ENCODE peak calls at places on chromosome 21, in eight cellular contexts. One of them, this sample, is unnamed.
A peak's percentile ranks its signal among the peaks of the same experiment; 100 is the strongest.

GRCh38 chr21:37702241-37702640 is 214.0 kb downstream of the KCNJ6 start:
- DNase-seq in activated CD4-positive, CD25-positive, alpha-beta regulatory T cell treated with anti-CD3 and anti-CD28 coated beads, Interleukin-2, amount 50 U/mL, for 72 hours: no peak
- DNase-seq in neural crest cell: no peak
- DNase-seq in H4: no peak
- DNase-seq in naive thymus-derived CD8-positive, alpha-beta T cell: no peak
- DNase-seq in NCI-H774: no peak
- DNase-seq in NCI-H510A treated with DMSO at 0.1 percent for 48 hours: no peak
- DNase-seq in stimulated activated CD8-positive, alpha-beta memory T cell treated with anti-CD3 and anti-CD28 coated beads, Interleukin-4, amount 100 ng/mL, for 24 hours: no peak
- DNase-seq in this sample: no peak

GRCh38 chr21:35239811-35240219 is 190.7 kb upstream of the RUNX1 start:
- DNase-seq in activated CD4-positive, CD25-positive, alpha-beta regulatory T cell treated with anti-CD3 and anti-CD28 coated beads, Interleukin-2, amount 50 U/mL, for 72 hours: no peak
- DNase-seq in naive thymus-derived CD8-positive, alpha-beta T cell: no peak
- DNase-seq in NCI-H510A treated with DMSO at 0.1 percent for 48 hours: peak; percentile 19
- DNase-seq in neural crest cell: peak; percentile 24
- DNase-seq in NCI-H774: no peak
- DNase-seq in stimulated activated CD8-positive, alpha-beta memory T cell treated with anti-CD3 and anti-CD28 coated beads, Interleukin-4, amount 100 ng/mL, for 24 hours: no peak
- DNase-seq in H4: no peak
- DNase-seq in this sample: peak; percentile 59

GRCh38 chr21:34523019-34523418 is 11.0 kb upstream of the KCNE1 start:
- DNase-seq in stimulated activated CD8-positive, alpha-beta memory T cell treated with anti-CD3 and anti-CD28 coated beads, Interleukin-4, amount 100 ng/mL, for 24 hours: no peak
- DNase-seq in NCI-H510A treated with DMSO at 0.1 percent for 48 hours: no peak
- DNase-seq in naive thymus-derived CD8-positive, alpha-beta T cell: no peak
- DNase-seq in NCI-H774: no peak
- DNase-seq in H4: no peak
- DNase-seq in neural crest cell: no peak
- DNase-seq in activated CD4-positive, CD25-positive, alpha-beta regulatory T cell treated with anti-CD3 and anti-CD28 coated beads, Interleukin-2, amount 50 U/mL, for 72 hours: no peak
- DNase-seq in this sample: no peak

GRCh38 chr21:35136586-35137254 is 87.6 kb upstream of the RUNX1 start:
- DNase-seq in stimulated activated CD8-positive, alpha-beta memory T cell treated with anti-CD3 and anti-CD28 coated beads, Interleukin-4, amount 100 ng/mL, for 24 hours: no peak
- DNase-seq in neural crest cell: no peak
- DNase-seq in H4: peak; percentile 53
- DNase-seq in activated CD4-positive, CD25-positive, alpha-beta regulatory T cell treated with anti-CD3 and anti-CD28 coated beads, Interleukin-2, amount 50 U/mL, for 72 hours: no peak
- DNase-seq in NCI-H774: no peak
- DNase-seq in naive thymus-derived CD8-positive, alpha-beta T cell: no peak
- DNase-seq in NCI-H510A treated with DMSO at 0.1 percent for 48 hours: no peak
- DNase-seq in this sample: peak; percentile 84

GRCh38 chr21:38809170-38809878 is 3.6 kb downstream of the ETS2 start:
- DNase-seq in stimulated activated CD8-positive, alpha-beta memory T cell treated with anti-CD3 and anti-CD28 coated beads, Interleukin-4, amount 100 ng/mL, for 24 hours: no peak
- DNase-seq in naive thymus-derived CD8-positive, alpha-beta T cell: no peak
- DNase-seq in neural crest cell: no peak
- DNase-seq in NCI-H510A treated with DMSO at 0.1 percent for 48 hours: no peak
- DNase-seq in activated CD4-positive, CD25-positive, alpha-beta regulatory T cell treated with anti-CD3 and anti-CD28 coated beads, Interleukin-2, amount 50 U/mL, for 72 hours: no peak
- DNase-seq in H4: no peak
- DNase-seq in NCI-H774: no peak
- DNase-seq in this sample: no peak

GRCh38 chr21:44710294-44710665 is 1.1 kb downstream of the TSPEAR start:
- DNase-seq in stimulated activated CD8-positive, alpha-beta memory T cell treated with anti-CD3 and anti-CD28 coated beads, Interleukin-4, amount 100 ng/mL, for 24 hours: no peak
- DNase-seq in NCI-H774: no peak
- DNase-seq in NCI-H510A treated with DMSO at 0.1 percent for 48 hours: no peak
- DNase-seq in neural crest cell: no peak
- DNase-seq in H4: no peak
- DNase-seq in naive thymus-derived CD8-positive, alpha-beta T cell: no peak
- DNase-seq in activated CD4-positive, CD25-positive, alpha-beta regulatory T cell treated with anti-CD3 and anti-CD28 coated beads, Interleukin-2, amount 50 U/mL, for 72 hours: peak; percentile 17
- DNase-seq in this sample: no peak

GRCh38 chr21:45248893-45249381 is 38.8 kb downstream of the POFUT2 start:
- DNase-seq in naive thymus-derived CD8-positive, alpha-beta T cell: no peak
- DNase-seq in NCI-H774: no peak
- DNase-seq in activated CD4-positive, CD25-positive, alpha-beta regulatory T cell treated with anti-CD3 and anti-CD28 coated beads, Interleukin-2, amount 50 U/mL, for 72 hours: no peak
- DNase-seq in stimulated activated CD8-positive, alpha-beta memory T cell treated with anti-CD3 and anti-CD28 coated beads, Interleukin-4, amount 100 ng/mL, for 24 hours: no peak
- DNase-seq in NCI-H510A treated with DMSO at 0.1 percent for 48 hours: no peak
- DNase-seq in H4: no peak
- DNase-seq in neural crest cell: no peak
- DNase-seq in this sample: peak; percentile 13

GRCh38 chr21:46095106-46095719 is 2.7 kb upstream of the COL6A2 start:
- DNase-seq in naive thymus-derived CD8-positive, alpha-beta T cell: no peak
- DNase-seq in neural crest cell: no peak
- DNase-seq in NCI-H510A treated with DMSO at 0.1 percent for 48 hours: no peak
- DNase-seq in stimulated activated CD8-positive, alpha-beta memory T cell treated with anti-CD3 and anti-CD28 coated beads, Interleukin-4, amount 100 ng/mL, for 24 hours: no peak
- DNase-seq in H4: no peak
- DNase-seq in activated CD4-positive, CD25-positive, alpha-beta regulatory T cell treated with anti-CD3 and anti-CD28 coated beads, Interleukin-2, amount 50 U/mL, for 72 hours: no peak
- DNase-seq in NCI-H774: no peak
- DNase-seq in this sample: no peak

GRCh38 chr21:46622226-46622625 is 13.2 kb upstream of the PRMT2 start:
- DNase-seq in NCI-H774: no peak
- DNase-seq in naive thymus-derived CD8-positive, alpha-beta T cell: peak; percentile 88
- DNase-seq in neural crest cell: peak; percentile 56
- DNase-seq in stimulated activated CD8-positive, alpha-beta memory T cell treated with anti-CD3 and anti-CD28 coated beads, Interleukin-4, amount 100 ng/mL, for 24 hours: no peak
- DNase-seq in H4: no peak
- DNase-seq in activated CD4-positive, CD25-positive, alpha-beta regulatory T cell treated with anti-CD3 and anti-CD28 coated beads, Interleukin-2, amount 50 U/mL, for 72 hours: no peak
- DNase-seq in NCI-H510A treated with DMSO at 0.1 percent for 48 hours: no peak
- DNase-seq in this sample: no peak

GRCh38 chr21:39849014-39849655 is 18.1 kb upstream of the PCP4 start:
- DNase-seq in activated CD4-positive, CD25-positive, alpha-beta regulatory T cell treated with anti-CD3 and anti-CD28 coated beads, Interleukin-2, amount 50 U/mL, for 72 hours: no peak
- DNase-seq in H4: no peak
- DNase-seq in neural crest cell: no peak
- DNase-seq in NCI-H774: no peak
- DNase-seq in stimulated activated CD8-positive, alpha-beta memory T cell treated with anti-CD3 and anti-CD28 coated beads, Interleukin-4, amount 100 ng/mL, for 24 hours: no peak
- DNase-seq in naive thymus-derived CD8-positive, alpha-beta T cell: no peak
- DNase-seq in NCI-H510A treated with DMSO at 0.1 percent for 48 hours: no peak
- DNase-seq in this sample: no peak

GRCh38 chr21:37225440-37225839 is 41.7 kb downstream of the VPS26C start:
- DNase-seq in stimulated activated CD8-positive, alpha-beta memory T cell treated with anti-CD3 and anti-CD28 coated beads, Interleukin-4, amount 100 ng/mL, for 24 hours: peak; percentile 50
- DNase-seq in activated CD4-positive, CD25-positive, alpha-beta regulatory T cell treated with anti-CD3 and anti-CD28 coated beads, Interleukin-2, amount 50 U/mL, for 72 hours: no peak
- DNase-seq in NCI-H510A treated with DMSO at 0.1 percent for 48 hours: no peak
- DNase-seq in NCI-H774: no peak
- DNase-seq in H4: no peak
- DNase-seq in naive thymus-derived CD8-positive, alpha-beta T cell: peak; percentile 67
- DNase-seq in neural crest cell: no peak
- DNase-seq in this sample: no peak

GRCh38 chr21:31872452-31873274 is at the start of gene HUNK:
- DNase-seq in activated CD4-positive, CD25-positive, alpha-beta regulatory T cell treated with anti-CD3 and anti-CD28 coated beads, Interleukin-2, amount 50 U/mL, for 72 hours: no peak
- DNase-seq in NCI-H510A treated with DMSO at 0.1 percent for 48 hours: peak; percentile 76
- DNase-seq in stimulated activated CD8-positive, alpha-beta memory T cell treated with anti-CD3 and anti-CD28 coated beads, Interleukin-4, amount 100 ng/mL, for 24 hours: no peak
- DNase-seq in naive thymus-derived CD8-positive, alpha-beta T cell: peak; percentile 20
- DNase-seq in NCI-H774: no peak
- DNase-seq in H4: no peak
- DNase-seq in neural crest cell: peak; percentile 59
- DNase-seq in this sample: peak; percentile 62

GRCh38 chr21:45894107-45894810 is 87.3 kb upstream of the COL6A1 start:
- DNase-seq in NCI-H510A treated with DMSO at 0.1 percent for 48 hours: no peak
- DNase-seq in H4: no peak
- DNase-seq in neural crest cell: no peak
- DNase-seq in naive thymus-derived CD8-positive, alpha-beta T cell: no peak
- DNase-seq in activated CD4-positive, CD25-positive, alpha-beta regulatory T cell treated with anti-CD3 and anti-CD28 coated beads, Interleukin-2, amount 50 U/mL, for 72 hours: no peak
- DNase-seq in NCI-H774: no peak
- DNase-seq in stimulated activated CD8-positive, alpha-beta memory T cell treated with anti-CD3 and anti-CD28 coated beads, Interleukin-4, amount 100 ng/mL, for 24 hours: no peak
- DNase-seq in this sample: no peak

GRCh38 chr21:36873511-36873910 is 93.0 kb downstream of the HLCS start:
- DNase-seq in neural crest cell: no peak
- DNase-seq in naive thymus-derived CD8-positive, alpha-beta T cell: no peak
- DNase-seq in NCI-H510A treated with DMSO at 0.1 percent for 48 hours: no peak
- DNase-seq in stimulated activated CD8-positive, alpha-beta memory T cell treated with anti-CD3 and anti-CD28 coated beads, Interleukin-4, amount 100 ng/mL, for 24 hours: no peak
- DNase-seq in H4: no peak
- DNase-seq in NCI-H774: no peak
- DNase-seq in activated CD4-positive, CD25-positive, alpha-beta regulatory T cell treated with anti-CD3 and anti-CD28 coated beads, Interleukin-2, amount 50 U/mL, for 72 hours: no peak
- DNase-seq in this sample: peak; percentile 34

GRCh38 chr21:42525676-42526378 is 12.2 kb downstream of the SLC37A1 start:
- DNase-seq in naive thymus-derived CD8-positive, alpha-beta T cell: no peak
- DNase-seq in neural crest cell: no peak
- DNase-seq in NCI-H774: no peak
- DNase-seq in H4: no peak
- DNase-seq in stimulated activated CD8-positive, alpha-beta memory T cell treated with anti-CD3 and anti-CD28 coated beads, Interleukin-4, amount 100 ng/mL, for 24 hours: no peak
- DNase-seq in activated CD4-positive, CD25-positive, alpha-beta regulatory T cell treated with anti-CD3 and anti-CD28 coated beads, Interleukin-2, amount 50 U/mL, for 72 hours: no peak
- DNase-seq in NCI-H510A treated with DMSO at 0.1 percent for 48 hours: no peak
- DNase-seq in this sample: no peak

GRCh38 chr21:39001341-39001740 is 181.9 kb downstream of the PSMG1 start:
- DNase-seq in NCI-H774: no peak
- DNase-seq in activated CD4-positive, CD25-positive, alpha-beta regulatory T cell treated with anti-CD3 and anti-CD28 coated beads, Interleukin-2, amount 50 U/mL, for 72 hours: no peak
- DNase-seq in H4: no peak
- DNase-seq in stimulated activated CD8-positive, alpha-beta memory T cell treated with anti-CD3 and anti-CD28 coated beads, Interleukin-4, amount 100 ng/mL, for 24 hours: no peak
- DNase-seq in naive thymus-derived CD8-positive, alpha-beta T cell: no peak
- DNase-seq in NCI-H510A treated with DMSO at 0.1 percent for 48 hours: no peak
- DNase-seq in neural crest cell: no peak
- DNase-seq in this sample: no peak

GRCh38 chr21:33975548-33976081 is 60.0 kb upstream of the ATP5PO start:
- DNase-seq in neural crest cell: no peak
- DNase-seq in stimulated activated CD8-positive, alpha-beta memory T cell treated with anti-CD3 and anti-CD28 coated beads, Interleukin-4, amount 100 ng/mL, for 24 hours: peak; percentile 55
- DNase-seq in NCI-H774: no peak
- DNase-seq in H4: peak; percentile 55
- DNase-seq in activated CD4-positive, CD25-positive, alpha-beta regulatory T cell treated with anti-CD3 and anti-CD28 coated beads, Interleukin-2, amount 50 U/mL, for 72 hours: peak; percentile 66
- DNase-seq in naive thymus-derived CD8-positive, alpha-beta T cell: peak; percentile 13
- DNase-seq in NCI-H510A treated with DMSO at 0.1 percent for 48 hours: no peak
- DNase-seq in this sample: peak; percentile 93

GRCh38 chr21:46060596-46061061 is 37.3 kb upstream of the COL6A2 start:
- DNase-seq in neural crest cell: no peak
- DNase-seq in activated CD4-positive, CD25-positive, alpha-beta regulatory T cell treated with anti-CD3 and anti-CD28 coated beads, Interleukin-2, amount 50 U/mL, for 72 hours: no peak
- DNase-seq in H4: peak; percentile 89
- DNase-seq in NCI-H510A treated with DMSO at 0.1 percent for 48 hours: no peak
- DNase-seq in stimulated activated CD8-positive, alpha-beta memory T cell treated with anti-CD3 and anti-CD28 coated beads, Interleukin-4, amount 100 ng/mL, for 24 hours: peak; percentile 31
- DNase-seq in naive thymus-derived CD8-positive, alpha-beta T cell: no peak
- DNase-seq in NCI-H774: no peak
- DNase-seq in this sample: peak; percentile 96

GRCh38 chr21:32135401-32136363 is 143.2 kb downstream of the MIS18A start:
- DNase-seq in NCI-H774: no peak
- DNase-seq in NCI-H510A treated with DMSO at 0.1 percent for 48 hours: no peak
- DNase-seq in stimulated activated CD8-positive, alpha-beta memory T cell treated with anti-CD3 and anti-CD28 coated beads, Interleukin-4, amount 100 ng/mL, for 24 hours: no peak
- DNase-seq in naive thymus-derived CD8-positive, alpha-beta T cell: no peak
- DNase-seq in neural crest cell: no peak
- DNase-seq in H4: peak; percentile 49
- DNase-seq in activated CD4-positive, CD25-positive, alpha-beta regulatory T cell treated with anti-CD3 and anti-CD28 coated beads, Interleukin-2, amount 50 U/mL, for 72 hours: no peak
- DNase-seq in this sample: no peak

GRCh38 chr21:44988607-44989537 is 49.0 kb downstream of the SLX9 start:
- DNase-seq in NCI-H510A treated with DMSO at 0.1 percent for 48 hours: no peak
- DNase-seq in activated CD4-positive, CD25-positive, alpha-beta regulatory T cell treated with anti-CD3 and anti-CD28 coated beads, Interleukin-2, amount 50 U/mL, for 72 hours: no peak
- DNase-seq in naive thymus-derived CD8-positive, alpha-beta T cell: no peak
- DNase-seq in neural crest cell: no peak
- DNase-seq in NCI-H774: no peak
- DNase-seq in H4: no peak
- DNase-seq in stimulated activated CD8-positive, alpha-beta memory T cell treated with anti-CD3 and anti-CD28 coated beads, Interleukin-4, amount 100 ng/mL, for 24 hours: no peak
- DNase-seq in this sample: no peak

GRCh38 chr21:41751621-41752020 is 15.2 kb downstream of the RIPK4 start:
- DNase-seq in naive thymus-derived CD8-positive, alpha-beta T cell: no peak
- DNase-seq in stimulated activated CD8-positive, alpha-beta memory T cell treated with anti-CD3 and anti-CD28 coated beads, Interleukin-4, amount 100 ng/mL, for 24 hours: no peak
- DNase-seq in activated CD4-positive, CD25-positive, alpha-beta regulatory T cell treated with anti-CD3 and anti-CD28 coated beads, Interleukin-2, amount 50 U/mL, for 72 hours: no peak
- DNase-seq in NCI-H510A treated with DMSO at 0.1 percent for 48 hours: peak; percentile 95
- DNase-seq in H4: no peak
- DNase-seq in NCI-H774: no peak
- DNase-seq in neural crest cell: no peak
- DNase-seq in this sample: peak; percentile 8

GRCh38 chr21:45594721-45595489 is 48.6 kb upstream of the PCBP3 start:
- DNase-seq in stimulated activated CD8-positive, alpha-beta memory T cell treated with anti-CD3 and anti-CD28 coated beads, Interleukin-4, amount 100 ng/mL, for 24 hours: no peak
- DNase-seq in neural crest cell: no peak
- DNase-seq in naive thymus-derived CD8-positive, alpha-beta T cell: no peak
- DNase-seq in NCI-H510A treated with DMSO at 0.1 percent for 48 hours: no peak
- DNase-seq in H4: no peak
- DNase-seq in NCI-H774: no peak
- DNase-seq in activated CD4-positive, CD25-positive, alpha-beta regulatory T cell treated with anti-CD3 and anti-CD28 coated beads, Interleukin-2, amount 50 U/mL, for 72 hours: no peak
- DNase-seq in this sample: no peak

GRCh38 chr21:45991606-45992301 is 10.2 kb downstream of the COL6A1 start:
- DNase-seq in H4: no peak
- DNase-seq in stimulated activated CD8-positive, alpha-beta memory T cell treated with anti-CD3 and anti-CD28 coated beads, Interleukin-4, amount 100 ng/mL, for 24 hours: no peak
- DNase-seq in NCI-H774: no peak
- DNase-seq in naive thymus-derived CD8-positive, alpha-beta T cell: no peak
- DNase-seq in neural crest cell: no peak
- DNase-seq in NCI-H510A treated with DMSO at 0.1 percent for 48 hours: no peak
- DNase-seq in activated CD4-positive, CD25-positive, alpha-beta regulatory T cell treated with anti-CD3 and anti-CD28 coated beads, Interleukin-2, amount 50 U/mL, for 72 hours: no peak
- DNase-seq in this sample: no peak

GRCh38 chr21:34092241-34092921 is 19.0 kb downstream of the MRPS6 start:
- DNase-seq in NCI-H510A treated with DMSO at 0.1 percent for 48 hours: peak; percentile 78
- DNase-seq in NCI-H774: no peak
- DNase-seq in activated CD4-positive, CD25-positive, alpha-beta regulatory T cell treated with anti-CD3 and anti-CD28 coated beads, Interleukin-2, amount 50 U/mL, for 72 hours: no peak
- DNase-seq in naive thymus-derived CD8-positive, alpha-beta T cell: peak; percentile 51
- DNase-seq in stimulated activated CD8-positive, alpha-beta memory T cell treated with anti-CD3 and anti-CD28 coated beads, Interleukin-4, amount 100 ng/mL, for 24 hours: no peak
- DNase-seq in neural crest cell: no peak
- DNase-seq in H4: no peak
- DNase-seq in this sample: peak; percentile 20

GRCh38 chr21:44952116-44952928 is 12.5 kb downstream of the SLX9 start:
- DNase-seq in neural crest cell: no peak
- DNase-seq in naive thymus-derived CD8-positive, alpha-beta T cell: no peak
- DNase-seq in stimulated activated CD8-positive, alpha-beta memory T cell treated with anti-CD3 and anti-CD28 coated beads, Interleukin-4, amount 100 ng/mL, for 24 hours: no peak
- DNase-seq in H4: no peak
- DNase-seq in NCI-H774: no peak
- DNase-seq in activated CD4-positive, CD25-positive, alpha-beta regulatory T cell treated with anti-CD3 and anti-CD28 coated beads, Interleukin-2, amount 50 U/mL, for 72 hours: no peak
- DNase-seq in NCI-H510A treated with DMSO at 0.1 percent for 48 hours: no peak
- DNase-seq in this sample: no peak

GRCh38 chr21:39799178-39799577 is 54.2 kb downstream of the IGSF5 start:
- DNase-seq in activated CD4-positive, CD25-positive, alpha-beta regulatory T cell treated with anti-CD3 and anti-CD28 coated beads, Interleukin-2, amount 50 U/mL, for 72 hours: no peak
- DNase-seq in neural crest cell: no peak
- DNase-seq in stimulated activated CD8-positive, alpha-beta memory T cell treated with anti-CD3 and anti-CD28 coated beads, Interleukin-4, amount 100 ng/mL, for 24 hours: no peak
- DNase-seq in NCI-H510A treated with DMSO at 0.1 percent for 48 hours: no peak
- DNase-seq in naive thymus-derived CD8-positive, alpha-beta T cell: no peak
- DNase-seq in H4: no peak
- DNase-seq in NCI-H774: no peak
- DNase-seq in this sample: no peak

GRCh38 chr21:38664821-38665220 is 140.9 kb upstream of the ETS2 start:
- DNase-seq in stimulated activated CD8-positive, alpha-beta memory T cell treated with anti-CD3 and anti-CD28 coated beads, Interleukin-4, amount 100 ng/mL, for 24 hours: no peak
- DNase-seq in NCI-H774: no peak
- DNase-seq in H4: no peak
- DNase-seq in neural crest cell: no peak
- DNase-seq in NCI-H510A treated with DMSO at 0.1 percent for 48 hours: no peak
- DNase-seq in naive thymus-derived CD8-positive, alpha-beta T cell: no peak
- DNase-seq in activated CD4-positive, CD25-positive, alpha-beta regulatory T cell treated with anti-CD3 and anti-CD28 coated beads, Interleukin-2, amount 50 U/mL, for 72 hours: no peak
- DNase-seq in this sample: no peak

GRCh38 chr21:37912616-37913015 is 3.6 kb downstream of the KCNJ6 start:
- DNase-seq in NCI-H774: no peak
- DNase-seq in neural crest cell: no peak
- DNase-seq in NCI-H510A treated with DMSO at 0.1 percent for 48 hours: no peak
- DNase-seq in H4: no peak
- DNase-seq in stimulated activated CD8-positive, alpha-beta memory T cell treated with anti-CD3 and anti-CD28 coated beads, Interleukin-4, amount 100 ng/mL, for 24 hours: no peak
- DNase-seq in activated CD4-positive, CD25-positive, alpha-beta regulatory T cell treated with anti-CD3 and anti-CD28 coated beads, Interleukin-2, amount 50 U/mL, for 72 hours: no peak
- DNase-seq in naive thymus-derived CD8-positive, alpha-beta T cell: no peak
- DNase-seq in this sample: no peak

GRCh38 chr21:41431788-41432548 is 5.9 kb downstream of the MX1 start:
- DNase-seq in NCI-H774: no peak
- DNase-seq in naive thymus-derived CD8-positive, alpha-beta T cell: no peak
- DNase-seq in NCI-H510A treated with DMSO at 0.1 percent for 48 hours: no peak
- DNase-seq in neural crest cell: no peak
- DNase-seq in stimulated activated CD8-positive, alpha-beta memory T cell treated with anti-CD3 and anti-CD28 coated beads, Interleukin-4, amount 100 ng/mL, for 24 hours: no peak
- DNase-seq in H4: no peak
- DNase-seq in activated CD4-positive, CD25-positive, alpha-beta regulatory T cell treated with anti-CD3 and anti-CD28 coated beads, Interleukin-2, amount 50 U/mL, for 72 hours: no peak
- DNase-seq in this sample: no peak

GRCh38 chr21:31530918-31531705 is 128.4 kb upstream of the SOD1 start:
- DNase-seq in neural crest cell: no peak
- DNase-seq in activated CD4-positive, CD25-positive, alpha-beta regulatory T cell treated with anti-CD3 and anti-CD28 coated beads, Interleukin-2, amount 50 U/mL, for 72 hours: no peak
- DNase-seq in stimulated activated CD8-positive, alpha-beta memory T cell treated with anti-CD3 and anti-CD28 coated beads, Interleukin-4, amount 100 ng/mL, for 24 hours: no peak
- DNase-seq in NCI-H774: peak; percentile 90
- DNase-seq in NCI-H510A treated with DMSO at 0.1 percent for 48 hours: peak; percentile 96
- DNase-seq in naive thymus-derived CD8-positive, alpha-beta T cell: no peak
- DNase-seq in H4: peak; percentile 73
- DNase-seq in this sample: peak; percentile 7

GRCh38 chr21:44802396-44803153 is 955 bp upstream of the UBE2G2 start:
- DNase-seq in neural crest cell: no peak
- DNase-seq in stimulated activated CD8-positive, alpha-beta memory T cell treated with anti-CD3 and anti-CD28 coated beads, Interleukin-4, amount 100 ng/mL, for 24 hours: no peak
- DNase-seq in NCI-H510A treated with DMSO at 0.1 percent for 48 hours: no peak
- DNase-seq in naive thymus-derived CD8-positive, alpha-beta T cell: no peak
- DNase-seq in NCI-H774: no peak
- DNase-seq in activated CD4-positive, CD25-positive, alpha-beta regulatory T cell treated with anti-CD3 and anti-CD28 coated beads, Interleukin-2, amount 50 U/mL, for 72 hours: no peak
- DNase-seq in H4: no peak
- DNase-seq in this sample: peak; percentile 34

GRCh38 chr21:35314896-35315582 is 265.9 kb upstream of the RUNX1 start:
- DNase-seq in neural crest cell: no peak
- DNase-seq in NCI-H510A treated with DMSO at 0.1 percent for 48 hours: no peak
- DNase-seq in H4: no peak
- DNase-seq in stimulated activated CD8-positive, alpha-beta memory T cell treated with anti-CD3 and anti-CD28 coated beads, Interleukin-4, amount 100 ng/mL, for 24 hours: no peak
- DNase-seq in activated CD4-positive, CD25-positive, alpha-beta regulatory T cell treated with anti-CD3 and anti-CD28 coated beads, Interleukin-2, amount 50 U/mL, for 72 hours: no peak
- DNase-seq in NCI-H774: no peak
- DNase-seq in naive thymus-derived CD8-positive, alpha-beta T cell: no peak
- DNase-seq in this sample: no peak

GRCh38 chr21:23792300-23792699 is 1815.0 kb downstream of the MRPL39 start:
- DNase-seq in NCI-H774: no peak
- DNase-seq in H4: no peak
- DNase-seq in neural crest cell: no peak
- DNase-seq in naive thymus-derived CD8-positive, alpha-beta T cell: no peak
- DNase-seq in activated CD4-positive, CD25-positive, alpha-beta regulatory T cell treated with anti-CD3 and anti-CD28 coated beads, Interleukin-2, amount 50 U/mL, for 72 hours: no peak
- DNase-seq in NCI-H510A treated with DMSO at 0.1 percent for 48 hours: no peak
- DNase-seq in stimulated activated CD8-positive, alpha-beta memory T cell treated with anti-CD3 and anti-CD28 coated beads, Interleukin-4, amount 100 ng/mL, for 24 hours: no peak
- DNase-seq in this sample: no peak

GRCh38 chr21:46247699-46248460 is 19.3 kb upstream of the LSS start:
- DNase-seq in neural crest cell: no peak
- DNase-seq in NCI-H774: no peak
- DNase-seq in naive thymus-derived CD8-positive, alpha-beta T cell: no peak
- DNase-seq in NCI-H510A treated with DMSO at 0.1 percent for 48 hours: no peak
- DNase-seq in activated CD4-positive, CD25-positive, alpha-beta regulatory T cell treated with anti-CD3 and anti-CD28 coated beads, Interleukin-2, amount 50 U/mL, for 72 hours: no peak
- DNase-seq in stimulated activated CD8-positive, alpha-beta memory T cell treated with anti-CD3 and anti-CD28 coated beads, Interleukin-4, amount 100 ng/mL, for 24 hours: no peak
- DNase-seq in H4: no peak
- DNase-seq in this sample: no peak

This sample was measured in kidney tubule cell.